ENCODE peak calls at places on chromosomes 16 and 17, in seven cellular contexts. One of them, this sample, is unnamed.

GRCh38 chr16:28846933-28847273 is 755 bp upstream of the TUFM start:
- DNase-seq in cardiac muscle cell: peak
- DNase-seq in glutamatergic neuron: no peak
- DNase-seq in nephron progenitor cell: peak
- DNase-seq in cardiac fibroblast: peak
- DNase-seq in body of pancreas: no peak
- DNase-seq in Calu3: no peak
- DNase-seq in this sample: no peak

GRCh38 chr17:77185137-77185536 is 44.4 kb downstream of the SEC14L1 start:
- DNase-seq in glutamatergic neuron: no peak
- DNase-seq in Calu3: no peak
- DNase-seq in nephron progenitor cell: no peak
- DNase-seq in cardiac muscle cell: peak
- DNase-seq in cardiac fibroblast: no peak
- DNase-seq in body of pancreas: no peak
- DNase-seq in this sample: no peak

GRCh38 chr17:81251943-81252301 is 12.8 kb downstream of the NDUFAF8 start:
- DNase-seq in glutamatergic neuron: peak
- DNase-seq in body of pancreas: no peak
- DNase-seq in cardiac muscle cell: peak
- DNase-seq in nephron progenitor cell: no peak
- DNase-seq in cardiac fibroblast: no peak
- DNase-seq in Calu3: no peak
- DNase-seq in this sample: no peak

GRCh38 chr16:27475561-27475960 is 73.6 kb downstream of the IL21R start:
- DNase-seq in cardiac muscle cell: no peak
- DNase-seq in nephron progenitor cell: no peak
- DNase-seq in cardiac fibroblast: peak
- DNase-seq in glutamatergic neuron: no peak
- DNase-seq in body of pancreas: no peak
- DNase-seq in Calu3: no peak
- DNase-seq in this sample: no peak

GRCh38 chr16:19837331-19837943 is 47.2 kb downstream of the GPRC5B start:
- DNase-seq in nephron progenitor cell: no peak
- DNase-seq in cardiac muscle cell: no peak
- DNase-seq in body of pancreas: no peak
- DNase-seq in glutamatergic neuron: no peak
- DNase-seq in Calu3: no peak
- DNase-seq in cardiac fibroblast: no peak
- DNase-seq in this sample: no peak

GRCh38 chr17:80678621-80679020 is 134.0 kb downstream of the RPTOR start:
- DNase-seq in nephron progenitor cell: peak
- DNase-seq in body of pancreas: no peak
- DNase-seq in cardiac fibroblast: peak
- DNase-seq in cardiac muscle cell: no peak
- DNase-seq in Calu3: no peak
- DNase-seq in glutamatergic neuron: no peak
- DNase-seq in this sample: peak

GRCh38 chr17:68775338-68775737 is 174.2 kb upstream of the FAM20A start:
- DNase-seq in Calu3: no peak
- DNase-seq in nephron progenitor cell: no peak
- DNase-seq in cardiac muscle cell: no peak
- DNase-seq in glutamatergic neuron: no peak
- DNase-seq in body of pancreas: no peak
- DNase-seq in cardiac fibroblast: peak
- DNase-seq in this sample: no peak

GRCh38 chr16:23991044-23991443 is 155.3 kb downstream of the PRKCB start:
- DNase-seq in cardiac fibroblast: no peak
- DNase-seq in glutamatergic neuron: no peak
- DNase-seq in Calu3: no peak
- DNase-seq in nephron progenitor cell: no peak
- DNase-seq in body of pancreas: no peak
- DNase-seq in cardiac muscle cell: no peak
- DNase-seq in this sample: no peak

GRCh38 chr17:81397314-81398169 is 2.3 kb downstream of the BAHCC1 start:
- DNase-seq in nephron progenitor cell: peak
- DNase-seq in body of pancreas: no peak
- DNase-seq in cardiac muscle cell: peak
- DNase-seq in Calu3: no peak
- DNase-seq in cardiac fibroblast: peak
- DNase-seq in glutamatergic neuron: peak
- DNase-seq in this sample: peak

GRCh38 chr17:27793168-27793905 is 7.0 kb downstream of the NOS2 start:
- DNase-seq in cardiac muscle cell: peak
- DNase-seq in nephron progenitor cell: peak
- DNase-seq in cardiac fibroblast: peak
- DNase-seq in glutamatergic neuron: peak
- DNase-seq in Calu3: no peak
- DNase-seq in body of pancreas: no peak
- DNase-seq in this sample: no peak

GRCh38 chr17:81394377-81394747 is 895 bp upstream of the BAHCC1 start:
- DNase-seq in nephron progenitor cell: no peak
- DNase-seq in glutamatergic neuron: no peak
- DNase-seq in cardiac fibroblast: no peak
- DNase-seq in cardiac muscle cell: no peak
- DNase-seq in Calu3: no peak
- DNase-seq in body of pancreas: no peak
- DNase-seq in this sample: no peak

GRCh38 chr16:67860589-67861398 is 12.1 kb upstream of the EDC4 start:
- DNase-seq in Calu3: no peak
- DNase-seq in body of pancreas: no peak
- DNase-seq in glutamatergic neuron: no peak
- DNase-seq in cardiac fibroblast: peak
- DNase-seq in cardiac muscle cell: no peak
- DNase-seq in nephron progenitor cell: no peak
- DNase-seq in this sample: peak

GRCh38 chr17:82653651-82654528 is 5.6 kb upstream of the WDR45B start:
- DNase-seq in nephron progenitor cell: no peak
- DNase-seq in glutamatergic neuron: no peak
- DNase-seq in cardiac fibroblast: no peak
- DNase-seq in body of pancreas: no peak
- DNase-seq in cardiac muscle cell: no peak
- DNase-seq in Calu3: no peak
- DNase-seq in this sample: no peak

GRCh38 chr17:278055-279028 is 74.3 kb downstream of the RPH3AL start:
- DNase-seq in cardiac fibroblast: no peak
- DNase-seq in body of pancreas: peak
- DNase-seq in Calu3: no peak
- DNase-seq in glutamatergic neuron: no peak
- DNase-seq in nephron progenitor cell: no peak
- DNase-seq in cardiac muscle cell: no peak
- DNase-seq in this sample: no peak

GRCh38 chr16:85376292-85377095 is 236.6 kb upstream of the GSE1 start:
- DNase-seq in Calu3: no peak
- DNase-seq in cardiac muscle cell: no peak
- DNase-seq in cardiac fibroblast: no peak
- DNase-seq in nephron progenitor cell: no peak
- DNase-seq in body of pancreas: peak
- DNase-seq in glutamatergic neuron: no peak
- DNase-seq in this sample: peak

GRCh38 chr16:10932959-10933710 is 9.1 kb downstream of the DEXI start:
- DNase-seq in body of pancreas: no peak
- DNase-seq in Calu3: no peak
- DNase-seq in cardiac fibroblast: no peak
- DNase-seq in glutamatergic neuron: no peak
- DNase-seq in cardiac muscle cell: peak
- DNase-seq in nephron progenitor cell: no peak
- DNase-seq in this sample: no peak

GRCh38 chr17:63641678-63642077 is 19.5 kb downstream of the MAP3K3 start:
- DNase-seq in body of pancreas: no peak
- DNase-seq in glutamatergic neuron: no peak
- DNase-seq in cardiac muscle cell: no peak
- DNase-seq in cardiac fibroblast: no peak
- DNase-seq in nephron progenitor cell: no peak
- DNase-seq in Calu3: no peak
- DNase-seq in this sample: no peak

GRCh38 chr16:50450957-50451356 is 82.2 kb upstream of the BRD7 start:
- DNase-seq in body of pancreas: no peak
- DNase-seq in cardiac muscle cell: no peak
- DNase-seq in cardiac fibroblast: no peak
- DNase-seq in Calu3: no peak
- DNase-seq in glutamatergic neuron: no peak
- DNase-seq in nephron progenitor cell: no peak
- DNase-seq in this sample: no peak

GRCh38 chr16:50448981-50449380 is 80.2 kb upstream of the BRD7 start:
- DNase-seq in cardiac fibroblast: no peak
- DNase-seq in glutamatergic neuron: no peak
- DNase-seq in body of pancreas: no peak
- DNase-seq in cardiac muscle cell: no peak
- DNase-seq in nephron progenitor cell: no peak
- DNase-seq in Calu3: no peak
- DNase-seq in this sample: no peak

GRCh38 chr16:50446861-50447260 is 78.1 kb upstream of the BRD7 start:
- DNase-seq in Calu3: no peak
- DNase-seq in cardiac muscle cell: no peak
- DNase-seq in glutamatergic neuron: no peak
- DNase-seq in body of pancreas: no peak
- DNase-seq in nephron progenitor cell: no peak
- DNase-seq in cardiac fibroblast: no peak
- DNase-seq in this sample: no peak

GRCh38 chr16:50449800-50450199 is 81.0 kb upstream of the BRD7 start:
- DNase-seq in cardiac fibroblast: no peak
- DNase-seq in glutamatergic neuron: no peak
- DNase-seq in cardiac muscle cell: peak
- DNase-seq in body of pancreas: no peak
- DNase-seq in Calu3: no peak
- DNase-seq in nephron progenitor cell: no peak
- DNase-seq in this sample: no peak

DNA sequence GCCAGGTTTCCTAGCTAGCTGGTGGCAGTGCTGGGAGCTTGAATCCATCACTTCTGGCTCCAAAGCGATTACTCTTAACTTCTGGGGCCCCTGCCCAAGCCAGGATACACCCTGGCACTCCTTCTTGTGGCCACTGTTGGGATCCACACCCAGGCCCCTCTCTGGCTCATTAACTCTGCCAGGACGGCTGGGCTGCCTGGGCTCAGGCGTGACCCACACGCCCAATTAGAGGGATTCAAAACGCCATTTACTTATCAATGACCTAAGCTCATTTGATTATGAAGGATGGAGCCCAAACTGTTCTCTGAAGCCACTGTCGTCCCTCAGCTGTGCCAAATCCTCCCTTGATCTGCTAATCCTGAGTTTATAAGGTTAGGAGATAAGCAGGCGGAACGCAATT is 79.7 kb upstream of the BRD7 start:
- DNase-seq in body of pancreas: no peak
- DNase-seq in glutamatergic neuron: no peak
- DNase-seq in Calu3: peak
- DNase-seq in cardiac muscle cell: no peak
- DNase-seq in nephron progenitor cell: no peak
- DNase-seq in cardiac fibroblast: no peak
- DNase-seq in this sample: peak
- TF ChIP-seq CTCF in body of pancreas: peak
- TF ChIP-seq CTCF in glutamatergic neuron: peak
- TF ChIP-seq CTCF in Calu3: no peak
- TF ChIP-seq CTCF in cardiac muscle cell: no peak
- TF ChIP-seq CTCF in nephron progenitor cell: peak
- TF ChIP-seq CTCF in cardiac fibroblast: no peak
- TF ChIP-seq CTCF in this sample: no peak

GRCh38 chr17:17146791-17147406 is 59.2 kb downstream of the PLD6 start:
- DNase-seq in body of pancreas: no peak
- DNase-seq in glutamatergic neuron: no peak
- DNase-seq in cardiac fibroblast: no peak
- DNase-seq in cardiac muscle cell: no peak
- DNase-seq in nephron progenitor cell: no peak
- DNase-seq in Calu3: peak
- DNase-seq in this sample: peak
- TF ChIP-seq CTCF in body of pancreas: peak
- TF ChIP-seq CTCF in glutamatergic neuron: no peak
- TF ChIP-seq CTCF in cardiac fibroblast: peak
- TF ChIP-seq CTCF in cardiac muscle cell: no peak
- TF ChIP-seq CTCF in nephron progenitor cell: no peak
- TF ChIP-seq CTCF in Calu3: peak
- TF ChIP-seq CTCF in this sample: no peak

GRCh38 chr17:4247361-4247980 is 16.3 kb downstream of the ANKFY1 start:
- DNase-seq in cardiac fibroblast: no peak
- DNase-seq in body of pancreas: no peak
- DNase-seq in nephron progenitor cell: no peak
- DNase-seq in glutamatergic neuron: peak
- DNase-seq in Calu3: no peak
- DNase-seq in cardiac muscle cell: no peak
- DNase-seq in this sample: peak

GRCh38 chr17:4248504-4249277 is 15.1 kb downstream of the ANKFY1 start:
- DNase-seq in body of pancreas: no peak
- DNase-seq in glutamatergic neuron: no peak
- DNase-seq in nephron progenitor cell: no peak
- DNase-seq in cardiac fibroblast: no peak
- DNase-seq in cardiac muscle cell: no peak
- DNase-seq in Calu3: no peak
- DNase-seq in this sample: no peak

GRCh38 chr17:4250887-4251286 is 12.9 kb downstream of the ANKFY1 start:
- DNase-seq in glutamatergic neuron: no peak
- DNase-seq in body of pancreas: no peak
- DNase-seq in cardiac fibroblast: no peak
- DNase-seq in Calu3: no peak
- DNase-seq in nephron progenitor cell: no peak
- DNase-seq in cardiac muscle cell: no peak
- DNase-seq in this sample: no peak

GRCh38 chr17:4247981-4248388 is 15.8 kb downstream of the ANKFY1 start:
- DNase-seq in nephron progenitor cell: no peak
- DNase-seq in cardiac muscle cell: no peak
- DNase-seq in body of pancreas: peak
- DNase-seq in cardiac fibroblast: no peak
- DNase-seq in Calu3: peak
- DNase-seq in glutamatergic neuron: no peak
- DNase-seq in this sample: peak

GRCh38 chr17:4249452-4250029 is 14.2 kb downstream of the ANKFY1 start:
- DNase-seq in cardiac fibroblast: peak
- DNase-seq in body of pancreas: no peak
- DNase-seq in nephron progenitor cell: no peak
- DNase-seq in cardiac muscle cell: peak
- DNase-seq in glutamatergic neuron: no peak
- DNase-seq in Calu3: peak
- DNase-seq in this sample: peak
- TF ChIP-seq CTCF in cardiac fibroblast: peak
- TF ChIP-seq CTCF in body of pancreas: peak
- TF ChIP-seq CTCF in nephron progenitor cell: peak
- TF ChIP-seq CTCF in cardiac muscle cell: peak
- TF ChIP-seq CTCF in glutamatergic neuron: peak
- TF ChIP-seq CTCF in Calu3: no peak
- TF ChIP-seq CTCF in this sample: peak

GRCh38 chr16:46688657-46689491 is at the start of gene VPS35:
- DNase-seq in cardiac fibroblast: peak
- DNase-seq in Calu3: peak
- DNase-seq in nephron progenitor cell: peak
- DNase-seq in cardiac muscle cell: peak
- DNase-seq in glutamatergic neuron: peak
- DNase-seq in body of pancreas: peak
- DNase-seq in this sample: peak
- TF ChIP-seq CTCF in cardiac fibroblast: no peak
- TF ChIP-seq CTCF in Calu3: no peak
- TF ChIP-seq CTCF in nephron progenitor cell: no peak
- TF ChIP-seq CTCF in cardiac muscle cell: no peak
- TF ChIP-seq CTCF in glutamatergic neuron: peak
- TF ChIP-seq CTCF in body of pancreas: peak
- TF ChIP-seq CTCF in this sample: no peak

DNA sequence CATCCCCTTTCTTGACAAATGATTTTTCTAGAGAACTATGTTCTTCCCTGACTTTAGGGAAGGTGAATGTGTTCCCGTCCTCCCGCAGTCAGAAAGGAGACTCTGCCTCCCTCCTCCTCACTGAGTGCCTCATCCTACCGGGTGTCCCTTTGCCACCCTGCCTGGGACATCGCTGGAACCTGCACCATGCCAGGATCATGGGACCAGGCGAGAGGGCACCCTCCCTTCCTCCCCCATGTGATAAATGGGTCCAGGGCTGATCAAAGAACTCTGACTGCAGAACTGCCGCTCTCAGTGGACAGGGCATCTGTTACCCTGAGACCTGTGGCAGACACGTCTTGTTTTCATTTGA is 7.4 kb downstream of the NAT9 start:
- DNase-seq in Calu3: no peak
- DNase-seq in nephron progenitor cell: no peak
- DNase-seq in cardiac muscle cell: no peak
- DNase-seq in body of pancreas: no peak
- DNase-seq in cardiac fibroblast: no peak
- DNase-seq in glutamatergic neuron: no peak
- DNase-seq in this sample: no peak
- TF ChIP-seq CTCF in Calu3: no peak
- TF ChIP-seq CTCF in nephron progenitor cell: no peak
- TF ChIP-seq CTCF in cardiac muscle cell: no peak
- TF ChIP-seq CTCF in body of pancreas: no peak
- TF ChIP-seq CTCF in cardiac fibroblast: no peak
- TF ChIP-seq CTCF in glutamatergic neuron: no peak
- TF ChIP-seq CTCF in this sample: no peak